ENCODE peak calls at places on chromosomes 1 and 21, in four cellular contexts. Q is K562, I is A549, X is WTC11. J is an unnamed sample.
A peak's percentile ranks its signal among the peaks of the same experiment; 100 is the strongest.

GRCh38 chr1:172180886-172181285 is 239.6 kb upstream of the C1orf105 start:
- DNase-seq in X (no peak), Q (no peak), I (no peak), J (no peak)

GRCh38 chr1:225318706-225319575 is 108.9 kb downstream of the LBR start:
- DNase-seq in X (no peak), I (peak; percentile 67), Q (peak; percentile 27), J (peak; percentile 54)

GRCh38 chr1:5983361-5984103 is 8.7 kb downstream of the NPHP4 start:
- DNase-seq in Q (peak; percentile 50), I (no peak), X (no peak), J (no peak)

GRCh38 chr1:46370214-46370633 is 23.9 kb upstream of the FAAH start:
- DNase-seq in X (no peak), I (no peak), Q (peak; percentile 63), J (no peak)

GRCh38 chr1:156995412-156995811 is 50.1 kb downstream of the ARHGEF11 start:
- DNase-seq in I (no peak), X (no peak), Q (no peak), J (no peak)

GRCh38 chr1:58250587-58250948 is 296.0 kb downstream of the OMA1 start:
- DNase-seq in X (no peak), I (no peak), Q (no peak), J (no peak)

GRCh38 chr1:84918706-84919105 is 25.7 kb upstream of the LPAR3 start:
- DNase-seq in X (no peak), I (no peak), Q (no peak), J (no peak)

GRCh38 chr1:164707868-164708331 is 148.9 kb downstream of the PBX1 start:
- DNase-seq in Q (no peak), I (peak; percentile 54), X (no peak), J (no peak)

GRCh38 chr1:117128323-117129079 is 7.0 kb upstream of the TRIM45 start:
- DNase-seq in I (peak; percentile 23), X (no peak), Q (no peak), J (no peak)

GRCh38 chr1:86990826-86991225 is 76.4 kb downstream of the HS2ST1 start:
- DNase-seq in I (no peak), X (no peak), Q (no peak), J (no peak)

GRCh38 chr21:45543710-45544448 is 1.6 kb upstream of the SLC19A1 start:
- DNase-seq in I (no peak), X (peak; percentile 12), Q (no peak), J (no peak)

GRCh38 chr1:28085129-28085528 is 3.3 kb downstream of the EYA3 start:
- DNase-seq in I (no peak), X (no peak), Q (no peak), J (no peak)

GRCh38 chr1:117171900-117172501 is 38.7 kb downstream of the VTCN1 start:
- DNase-seq in Q (no peak), X (no peak), I (no peak), J (peak; percentile 67)

GRCh38 chr1:28248273-28249012 is 10.9 kb upstream of the SESN2 start:
- DNase-seq in X (peak; percentile 85), Q (peak; percentile 67), I (peak; percentile 72), J (peak; percentile 61)

GRCh38 chr1:14140800-14141526 is 441.0 kb downstream of the PRDM2 start:
- DNase-seq in X (no peak), Q (no peak), I (no peak), J (no peak)

GRCh38 chr1:93638307-93638847 is 43.3 kb downstream of the BCAR3 start:
- DNase-seq in X (no peak), Q (no peak), I (no peak), J (no peak)

GRCh38 chr1:234928642-234929041 is 200.0 kb downstream of the TOMM20 start:
- DNase-seq in X (no peak), I (no peak), Q (no peak), J (no peak)

GRCh38 chr1:29412591-29412990 is 176.3 kb downstream of the PTPRU start:
- DNase-seq in X (no peak), Q (no peak), I (no peak), J (no peak)

GRCh38 chr21:27674037-27674436 is 707.1 kb upstream of the ADAMTS5 start:
- DNase-seq in Q (no peak), I (no peak), X (no peak), J (no peak)

GRCh38 chr1:37481289-37482003 is 7.1 kb downstream of the ZC3H12A start:
- DNase-seq in I (peak; percentile 16), Q (no peak), X (no peak), J (no peak)
- TF ChIP-seq HMGXB4 in I (no peak), Q (no peak), X (no peak), J (no peak)

GRCh38 chr1:38166461-38166860 is 119.9 kb upstream of the POU3F1 start:
- DNase-seq in Q (no peak), X (no peak), I (no peak), J (no peak)
- TF ChIP-seq HMGXB4 in Q (no peak), X (no peak), I (no peak), J (no peak)

GRCh38 chr21:36491191-36491916 is 11.4 kb upstream of the CLDN14 start:
- DNase-seq in X (no peak), I (no peak), Q (no peak), J (no peak)
- TF ChIP-seq HMGXB4 in X (no peak), I (no peak), Q (no peak), J (no peak)

DNA sequence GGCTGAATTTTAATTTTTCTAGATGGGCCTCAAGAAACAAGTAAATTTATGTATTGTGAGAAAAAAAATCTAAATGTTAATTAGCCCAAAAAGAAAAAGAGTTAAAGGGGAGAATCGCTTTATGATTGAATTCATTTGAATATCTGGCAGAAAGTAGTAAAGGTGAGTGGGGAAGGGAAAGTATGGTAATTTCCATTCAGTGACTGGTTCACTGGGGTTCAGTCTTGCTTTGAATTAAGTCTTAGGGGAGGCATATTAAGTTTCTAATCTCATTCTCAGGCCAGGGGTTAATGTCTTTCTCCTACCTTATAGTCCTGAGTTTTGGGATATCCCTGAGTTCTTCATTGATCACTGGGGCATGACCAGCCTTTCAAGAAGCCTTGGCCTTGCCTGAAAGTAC is 106.1 kb upstream of the HMCN1 start:
- DNase-seq in I (no peak), Q (no peak), X (no peak), J (no peak)
- TF ChIP-seq HMGXB4 in I (no peak), Q (no peak), X (no peak), J (no peak)

GRCh38 chr1:1954015-1954414 is 34.9 kb upstream of the TMEM52 start:
- DNase-seq in I (no peak), Q (no peak), X (no peak), J (no peak)
- TF ChIP-seq HMGXB4 in I (no peak), Q (no peak), X (no peak), J (no peak)

DNA sequence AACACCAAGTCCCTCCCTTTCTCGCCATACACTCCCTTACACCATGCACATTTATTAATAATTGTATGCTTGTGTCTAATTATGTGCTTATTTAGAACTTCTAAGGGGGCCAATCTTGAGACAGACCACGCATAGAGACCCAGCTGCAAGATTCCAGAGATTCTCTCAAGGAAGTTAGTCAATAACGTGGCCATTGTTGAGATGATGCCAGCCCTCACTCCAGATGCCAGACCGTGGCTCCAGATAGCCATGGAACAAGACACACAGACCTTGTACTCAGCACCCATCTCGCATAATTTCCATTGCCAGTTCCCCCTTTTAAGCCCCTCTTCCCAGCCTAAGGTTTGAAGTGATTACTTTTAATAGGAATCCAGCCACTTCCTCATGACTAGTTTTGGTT is 62.4 kb downstream of the DIRAS3 start:
- DNase-seq in X (no peak), I (no peak), Q (no peak), J (no peak)
- TF ChIP-seq HMGXB4 in X (no peak), I (no peak), Q (no peak), J (no peak)

GRCh38 chr1:151072224-151072623 is 1.7 kb downstream of the GABPB2 start:
- DNase-seq in X (peak; percentile 16), I (no peak), Q (no peak), J (no peak)
- TF ChIP-seq HMGXB4 in X (no peak), I (no peak), Q (no peak), J (no peak)

GRCh38 chr1:155776414-155776813 is 80.6 kb downstream of the GON4L start:
- DNase-seq in Q (no peak), I (peak; percentile 18), X (no peak), J (no peak)

GRCh38 chr1:155777541-155777940 is 79.5 kb downstream of the GON4L start:
- DNase-seq in X (no peak), Q (no peak), I (no peak), J (no peak)

DNA sequence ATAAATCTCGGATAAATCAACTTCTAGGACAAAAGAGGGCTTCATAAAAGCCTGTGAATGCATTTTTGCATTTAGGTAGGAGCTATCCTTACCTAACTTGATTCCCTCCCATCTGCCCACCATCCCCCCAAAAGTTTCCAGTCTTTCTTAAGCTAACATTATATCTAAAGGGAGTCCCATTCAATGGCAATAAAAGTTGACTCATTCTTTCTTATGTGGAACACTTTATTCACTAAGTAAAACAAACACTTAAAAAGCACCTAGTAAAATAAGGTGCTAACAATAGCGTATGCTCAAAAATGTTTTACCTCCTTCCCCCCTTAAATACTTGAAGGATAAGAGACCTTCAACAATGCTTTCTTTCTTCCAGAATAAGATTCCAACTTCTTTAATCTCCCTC is 83.8 kb downstream of the GON4L start:
- DNase-seq in I (no peak), X (no peak), Q (no peak), J (no peak)
- TF ChIP-seq HMGXB4 in I (no peak), X (no peak), Q (no peak), J (no peak)

J was measured in HepG2.